ENCODE peak calls at places on chromosomes 16 and 17, in ten cellular contexts. R, V, O, L, J, H, W, D, B and K are unnamed samples.

GRCh38 chr16:21526923-21527807 is 72.2 kb upstream of the METTL9 start:
- DNase-seq in R (no peak), V (no peak), O (peak; percentile 65), L (no peak), J (no peak), H (no peak), W (no peak), D (no peak), B (no peak), K (no peak)

GRCh38 chr17:4796550-4796915 is 569 bp downstream of the PSMB6 start:
- DNase-seq in R (no peak), V (peak; percentile 56), O (no peak), L (no peak), J (no peak), H (peak; percentile 73), W (no peak), D (no peak), B (no peak), K (no peak)

GRCh38 chr16:69324013-69324531 is 6.3 kb downstream of the PDF start:
- DNase-seq in R (no peak), V (peak; percentile 44), O (peak; percentile 86), L (no peak), J (no peak), H (no peak), W (peak; percentile 23), D (no peak), B (no peak), K (no peak)

GRCh38 chr16:50680907-50681885 is at the start of gene SNX20:
- DNase-seq in R (no peak), V (no peak), O (peak; percentile 82), L (no peak), J (peak; percentile 43), H (no peak), W (no peak), D (peak; percentile 36), B (no peak), K (peak; percentile 63)

GRCh38 chr17:19415806-19416775 is 5.1 kb downstream of the RNF112 start:
- DNase-seq in R (no peak), V (no peak), O (no peak), L (no peak), J (no peak), H (no peak), W (no peak), D (no peak), B (no peak), K (no peak)

GRCh38 chr16:67528870-67529638 is 425 bp downstream of the RIPOR1 start:
- DNase-seq in R (no peak), V (peak; percentile 61), O (peak; percentile 83), L (no peak), J (no peak), H (peak; percentile 82), W (no peak), D (no peak), B (no peak), K (no peak)

GRCh38 chr17:78428842-78429617 is 50.6 kb downstream of the PGS1 start:
- DNase-seq in R (no peak), V (no peak), O (no peak), L (no peak), J (no peak), H (no peak), W (no peak), D (no peak), B (no peak), K (no peak)

GRCh38 chr17:82795615-82796014 is 43.8 kb downstream of the TBCD start:
- DNase-seq in R (no peak), V (no peak), O (peak; percentile 50), L (no peak), J (no peak), H (no peak), W (no peak), D (no peak), B (no peak), K (no peak)

GRCh38 chr16:10609410-10609774 is 29.0 kb upstream of the EMP2 start:
- DNase-seq in R (no peak), V (peak; percentile 86), O (no peak), L (no peak), J (no peak), H (no peak), W (no peak), D (no peak), B (no peak), K (no peak)

GRCh38 chr16:10123141-10123540 is 59.1 kb downstream of the GRIN2A start:
- DNase-seq in R (no peak), V (peak; percentile 64), O (no peak), L (no peak), J (no peak), H (no peak), W (no peak), D (no peak), B (no peak), K (no peak)

GRCh38 chr16:5309946-5310611 is 212.5 kb upstream of the EEF2KMT start:
- DNase-seq in R (no peak), V (no peak), O (no peak), L (no peak), J (no peak), H (no peak), W (no peak), D (no peak), B (no peak), K (no peak)

GRCh38 chr17:55710829-55711496 is 11.7 kb downstream of the TMEM100 start:
- DNase-seq in R (peak; percentile 77), V (no peak), O (no peak), L (no peak), J (no peak), H (no peak), W (no peak), D (no peak), B (no peak), K (no peak)

GRCh38 chr17:64534187-64534586 is 27.4 kb downstream of the CEP95 start:
- DNase-seq in R (peak; percentile 19), V (peak; percentile 30), O (no peak), L (no peak), J (no peak), H (no peak), W (no peak), D (no peak), B (no peak), K (no peak)

GRCh38 chr16:51404386-51404785 is 253.3 kb upstream of the SALL1 start:
- DNase-seq in R (no peak), V (no peak), O (no peak), L (no peak), J (no peak), H (no peak), W (no peak), D (no peak), B (no peak), K (no peak)

GRCh38 chr16:85557976-85558589 is 55.0 kb upstream of the GSE1 start:
- DNase-seq in R (no peak), V (no peak), O (peak; percentile 31), L (no peak), J (no peak), H (peak; percentile 76), W (no peak), D (no peak), B (no peak), K (peak; percentile 18)

GRCh38 chr17:4935650-4936049 is 3.6 kb downstream of the GP1BA start:
- DNase-seq in R (no peak), V (no peak), O (no peak), L (no peak), J (no peak), H (no peak), W (no peak), D (no peak), B (no peak), K (no peak)

GRCh38 chr16:83937922-83938875 is 14.8 kb upstream of the OSGIN1 start:
- DNase-seq in R (no peak), V (no peak), O (no peak), L (no peak), J (no peak), H (no peak), W (no peak), D (no peak), B (no peak), K (no peak)